ENCODE peak calls at places on chromosomes 2 and 18, in four cellular contexts. V, N, H and D are unnamed samples. For H3K9me3, the result is how much of the 10 kb centered on the place peaks cover.

GRCh38 chr2:223396993-223397392 is 205.2 kb downstream of the SCG2 start:
- DNase-seq in V (no peak), N (no peak), H (no peak), D (no peak)

GRCh38 chr18:3261393-3262233 is at the start of gene MYL12B:
- DNase-seq in V (peak), N (peak), H (peak), D (peak)

GRCh38 chr2:26933638-26934334 is 36.7 kb upstream of the MAPRE3 start:
- DNase-seq in V (no peak), N (peak), H (no peak), D (no peak)

GRCh38 chr2:120578576-120579352 is 156.9 kb upstream of the GLI2 start:
- DNase-seq in V (no peak), N (no peak), H (no peak), D (no peak)

GRCh38 chr2:27752551-27753237 is 18.8 kb upstream of the MRPL33 start:
- DNase-seq in V (no peak), N (peak), H (no peak), D (no peak)

GRCh38 chr2:207474871-207475485 is 54.8 kb upstream of the CREB1 start:
- DNase-seq in V (peak), N (peak), H (peak), D (peak)

GRCh38 chr2:17309741-17310339 is 208.4 kb downstream of the RAD51AP2 start:
- DNase-seq in V (peak), N (peak), H (peak), D (peak)

GRCh38 chr2:216650607-216651229 is 17.5 kb downstream of the IGFBP2 start:
- DNase-seq in V (no peak), N (no peak), H (no peak), D (no peak)

GRCh38 chr2:138771534-138771933 is 8.7 kb downstream of the NXPH2 start:
- DNase-seq in V (no peak), N (no peak), H (no peak), D (no peak)

GRCh38 chr2:239192456-239192855 is 208.4 kb downstream of the HDAC4 start:
- DNase-seq in V (no peak), N (no peak), H (no peak), D (no peak)

GRCh38 chr2:240596491-240596931 is 10.0 kb downstream of the CAPN10 start:
- DNase-seq in V (no peak), N (peak), H (no peak), D (no peak)

GRCh38 chr2:200447139-200447855 is 62.6 kb downstream of the KCTD18 start:
- DNase-seq in V (peak), N (no peak), H (no peak), D (no peak)

GRCh38 chr2:29629495-29629894 is 291.9 kb downstream of the ALK start:
- DNase-seq in V (no peak), N (no peak), H (no peak), D (no peak)

GRCh38 chr2:148643421-148643820 is 1.1 kb upstream of the EPC2 start:
- DNase-seq in V (no peak), N (no peak), H (peak), D (no peak)

GRCh38 chr2:148644885-148645134 is 259 bp downstream of the EPC2 start:
- DNase-seq in V (no peak), N (no peak), H (no peak), D (no peak)

GRCh38 chr2:148645925-148646559 is 1.5 kb downstream of the EPC2 start:
- DNase-seq in V (peak), N (peak), H (peak), D (peak)

GRCh38 chr2:148643998-148644884 is at the start of gene EPC2:
- DNase-seq in V (peak), N (peak), H (peak), D (peak)

DNA sequence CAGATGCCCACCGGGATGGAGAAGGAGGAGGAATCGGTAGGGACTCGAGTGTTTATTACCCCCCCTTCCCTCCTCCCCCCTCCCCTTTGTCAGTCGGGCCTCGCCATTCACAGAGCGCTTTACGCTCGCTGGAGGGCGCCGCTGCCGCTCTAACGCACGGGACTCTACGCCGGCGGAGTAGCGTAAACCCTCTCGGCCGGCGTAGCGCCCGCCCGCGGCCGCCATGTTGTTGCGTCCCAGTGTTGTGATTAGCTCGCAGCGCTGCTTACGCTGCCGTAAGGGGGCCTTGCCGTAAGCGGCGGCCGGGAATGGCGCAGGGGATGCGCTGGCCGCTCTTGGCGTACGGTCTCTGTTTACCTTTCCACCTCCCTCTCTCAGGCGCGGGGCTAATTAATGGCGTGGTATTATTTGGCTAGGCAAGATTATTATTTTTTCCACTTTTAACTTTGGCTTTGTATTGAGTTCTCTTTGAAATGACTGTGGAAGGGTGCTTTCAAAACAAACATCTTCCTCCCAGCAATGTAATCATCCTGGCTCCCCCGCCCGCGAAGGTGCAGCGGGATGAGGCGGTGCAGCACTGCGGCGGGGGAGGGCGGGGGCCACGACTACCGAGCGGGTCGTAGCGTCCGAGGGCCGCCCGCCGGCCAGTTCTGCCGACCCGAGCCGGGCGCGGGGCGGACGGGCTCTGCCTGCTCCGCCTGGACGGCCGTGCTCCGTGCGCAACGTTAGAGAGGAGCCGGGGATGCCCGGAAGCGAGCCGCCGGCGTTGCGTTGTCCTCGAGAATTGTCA is 779 bp downstream of the EPC2 start:
- DNase-seq in V (peak), N (peak), H (peak), D (peak)
- TF ChIP-seq CTCF in V (peak), N (peak), H (peak), D (peak)

DNA sequence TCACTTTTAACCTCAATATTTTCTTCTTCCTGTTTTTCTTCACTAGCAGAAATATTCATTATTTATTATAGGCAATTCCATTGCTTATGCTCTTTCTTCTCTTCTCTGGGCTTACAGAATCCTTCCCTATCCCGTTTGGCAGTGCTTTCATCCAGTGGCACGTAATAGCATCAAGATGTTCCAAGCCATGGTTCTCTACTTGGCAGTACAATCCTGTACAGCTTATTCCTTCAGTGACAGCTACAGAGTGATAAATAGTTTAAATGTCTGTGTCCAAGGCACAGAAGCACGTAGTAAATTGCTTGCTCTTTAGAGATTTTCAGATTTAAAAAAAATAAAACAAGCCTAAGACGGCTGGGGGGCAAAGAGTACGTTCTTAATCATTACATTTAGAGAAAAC is 1964.3 kb downstream of the SUCLG1 start:
- DNase-seq in V (peak), N (no peak), H (no peak), D (no peak)
- H3K9me3 ChIP-seq in V (under half), N (under half), H (under half), D (under half)

GRCh38 chr18:10049721-10050120 is 135.9 kb downstream of the VAPA start:
- DNase-seq in V (peak), N (no peak), H (no peak), D (no peak)
- H3K27ac ChIP-seq in V (no peak), N (no peak), H (no peak), D (no peak)

GRCh38 chr2:213266421-213266820 is 17.8 kb upstream of the SPAG16 start:
- DNase-seq in V (no peak), N (no peak), H (no peak), D (no peak)
- TF ChIP-seq CTCF in V (no peak), N (no peak), H (no peak), D (no peak)

GRCh38 chr2:2571301-2572198 is 240.5 kb upstream of the MYT1L start:
- DNase-seq in V (no peak), N (no peak), H (no peak), D (no peak)
- H3K9me3 ChIP-seq in V (under half), N (under half), H (under half), D (under half)